ENCODE peak calls at places on chromosomes 2 and 18, in six cellular contexts. X is activated naive CD8-positive, alpha-beta T cell treated with anti-CD3 and anti-CD28 coated beads, Interleukin-2, amount 50 U/mL, for 24 hours; Q is fibroblast of the conjunctiva; Z is CD8-positive, alpha-beta memory T cell; R is stimulated activated CD4-positive, alpha-beta T cell treated with anti-CD3 and anti-CD28 coated beads, Interleukin-4, amount 100 ng/mL, for 4 hours; L is mucosa of gallbladder. Y is an unnamed sample.

GRCh38 chr18:69845588-69846506 is 101.8 kb downstream of the CD226 start:
- DNase-seq in Q (no peak), Z (no peak), X (no peak), R (no peak), L (no peak), Y (no peak)

GRCh38 chr2:160290590-160290989 is 90.5 kb upstream of the ITGB6 start:
- DNase-seq in Q (no peak), X (no peak), R (no peak), Z (no peak), L (no peak), Y (no peak)

GRCh38 chr18:58949031-58949430 is 84.4 kb downstream of the ZNF532 start:
- DNase-seq in Z (no peak), Q (no peak), L (no peak), R (no peak), X (no peak), Y (no peak)

GRCh38 chr2:160157861-160158813 is 41.9 kb downstream of the ITGB6 start:
- DNase-seq in R (no peak), X (no peak), Q (peak), L (no peak), Z (no peak), Y (no peak)

GRCh38 chr2:36473230-36473629 is 117.7 kb downstream of the CRIM1 start:
- DNase-seq in R (no peak), Q (no peak), X (no peak), Z (no peak), L (no peak), Y (no peak)

GRCh38 chr2:236670235-236670620 is 100.6 kb downstream of the ACKR3 start:
- DNase-seq in R (no peak), Q (no peak), L (no peak), Z (no peak), X (no peak), Y (no peak)

GRCh38 chr2:176147790-176148496 is 3.4 kb upstream of the HOXD4 start:
- DNase-seq in L (no peak), Z (no peak), Q (no peak), X (no peak), R (no peak), Y (no peak)

GRCh38 chr2:71683070-71683469 is 229.7 kb downstream of the DYSF start:
- DNase-seq in R (no peak), X (no peak), Z (no peak), L (no peak), Q (no peak), Y (no peak)

GRCh38 chr18:7840445-7840844 is 273.3 kb downstream of the PTPRM start:
- DNase-seq in R (no peak), X (no peak), Q (no peak), L (no peak), Z (no peak), Y (no peak)

GRCh38 chr2:191245869-191246531 is 796 bp downstream of the MYO1B start:
- DNase-seq in L (peak), Z (peak), R (peak), X (peak), Q (peak), Y (no peak)

GRCh38 chr2:38528008-38528442 is 74.7 kb downstream of the HNRNPLL start:
- DNase-seq in R (peak), X (peak), L (no peak), Z (no peak), Q (no peak), Y (no peak)

GRCh38 chr2:195683174-195683573 is 26.1 kb downstream of the SLC39A10 start:
- DNase-seq in Z (no peak), Q (peak), L (no peak), X (no peak), R (no peak), Y (no peak)

Y was measured in effector CD4-positive, alpha-beta T cell.